ENCODE peak calls at places on chromosomes 5 and 9, in eight cellular contexts. W is choroid plexus epithelial cell, S is BE2C, G is bronchial epithelial cell, V is tibial nerve, K is neural progenitor cell, E is heart left ventricle, M is cardiac fibroblast. U is an unnamed sample.

GRCh38 chr5:15524712-15525111 is 24.7 kb downstream of the FBXL7 start:
- DNase-seq in W (no peak), V (no peak), E (no peak), S (no peak), G (no peak), M (no peak), K (no peak), U (no peak)

GRCh38 chr5:108747111-108748009 is at the start of gene FER:
- DNase-seq in M (peak), W (peak), G (peak), S (no peak), V (no peak), K (peak), E (no peak), U (peak)

GRCh38 chr5:120466337-120467006 is 2.4 kb downstream of the PRR16 start:
- DNase-seq in V (no peak), E (no peak), M (no peak), G (no peak), S (no peak), W (no peak), K (no peak), U (no peak)

GRCh38 chr9:33159058-33159759 is 7.9 kb downstream of the B4GALT1 start:
- DNase-seq in W (peak), M (peak), V (peak), K (no peak), G (peak), S (no peak), E (peak), U (no peak)

GRCh38 chr9:101737705-101738565 is 512 bp downstream of the GRIN3A start:
- DNase-seq in E (no peak), G (no peak), M (peak), W (no peak), S (peak), K (peak), V (no peak), U (no peak)

GRCh38 chr5:36373527-36374086 is 71.9 kb upstream of the RANBP3L start:
- DNase-seq in M (peak), S (no peak), V (peak), E (peak), W (peak), K (no peak), G (peak), U (peak)

GRCh38 chr9:9820411-9820810 is 792.4 kb downstream of the PTPRD start:
- DNase-seq in V (no peak), W (peak), S (no peak), E (no peak), K (no peak), M (no peak), G (no peak), U (peak)

GRCh38 chr9:100505564-100506159 is 32.7 kb downstream of the TMEFF1 start:
- DNase-seq in G (peak), M (peak), S (peak), K (peak), V (no peak), E (peak), W (peak), U (peak)

GRCh38 chr9:127971357-127972315 is 9.2 kb downstream of the EEIG1 start:
- DNase-seq in S (peak), G (no peak), V (no peak), W (peak), E (peak), M (no peak), K (peak), U (no peak)
- H3K4me3 ChIP-seq in S (peak), G (no peak), V (peak), W (no peak), E (no peak), M (no peak), K (no peak), U (no peak)

GRCh38 chr5:136063778-136064465 is 35.1 kb downstream of the TGFBI start:
- DNase-seq in E (no peak), W (no peak), K (no peak), V (no peak), G (no peak), S (no peak), M (no peak), U (no peak)

GRCh38 chr5:136066705-136067271 is 38.0 kb downstream of the TGFBI start:
- DNase-seq in E (peak), M (peak), S (peak), G (peak), W (peak), K (no peak), V (no peak), U (no peak)

GRCh38 chr5:136062563-136063274 is 33.9 kb downstream of the TGFBI start:
- DNase-seq in K (peak), V (no peak), E (no peak), S (peak), W (peak), M (peak), G (peak), U (no peak)

GRCh38 chr5:136065588-136065987 is 36.8 kb downstream of the TGFBI start:
- DNase-seq in G (no peak), E (no peak), K (no peak), M (no peak), W (no peak), S (no peak), V (no peak), U (no peak)

GRCh38 chr5:136064510-136064909 is 35.7 kb downstream of the TGFBI start:
- DNase-seq in G (no peak), V (no peak), S (no peak), M (peak), W (no peak), K (peak), E (no peak), U (no peak)
- TF ChIP-seq CTCF in G (peak), V (no peak), S (peak), M (peak), W (peak), K (peak), E (peak), U (peak)

GRCh38 chr5:57174850-57175525 is 1.1 kb downstream of the GPBP1 start:
- DNase-seq in G (no peak), K (peak), W (no peak), M (no peak), V (no peak), S (no peak), E (no peak), U (no peak)

GRCh38 chr5:57176350-57176857 is 2.5 kb downstream of the GPBP1 start:
- DNase-seq in E (no peak), S (no peak), V (no peak), G (peak), K (no peak), M (peak), W (peak), U (no peak)

GRCh38 chr5:57179262-57179960 is 5.6 kb downstream of the GPBP1 start:
- DNase-seq in K (no peak), E (no peak), W (no peak), V (no peak), M (no peak), S (no peak), G (no peak), U (no peak)

GRCh38 chr5:57175586-57175985 is 1.7 kb downstream of the GPBP1 start:
- DNase-seq in S (no peak), M (no peak), K (peak), V (no peak), W (no peak), G (no peak), E (no peak), U (no peak)

GRCh38 chr5:57177479-57178156 is 3.8 kb downstream of the GPBP1 start:
- DNase-seq in E (no peak), M (no peak), W (no peak), V (no peak), K (no peak), S (no peak), G (no peak), U (no peak)
- H3K4me3 ChIP-seq in E (peak), M (peak), W (peak), V (peak), K (peak), S (peak), G (peak), U (peak)

GRCh38 chr9:112664541-112664940 is 53.4 kb downstream of the INIP start:
- DNase-seq in K (no peak), W (no peak), G (no peak), V (no peak), M (peak), S (no peak), E (no peak), U (no peak)

GRCh38 chr9:112669326-112669725 is 48.6 kb downstream of the INIP start:
- DNase-seq in K (no peak), W (no peak), M (no peak), S (no peak), E (no peak), V (no peak), G (no peak), U (no peak)

GRCh38 chr9:112659906-112660305 is 58.0 kb downstream of the INIP start:
- DNase-seq in G (no peak), W (no peak), V (no peak), E (no peak), K (no peak), S (no peak), M (no peak), U (no peak)

GRCh38 chr9:112663681-112664080 is 54.2 kb downstream of the INIP start:
- DNase-seq in M (no peak), K (no peak), S (no peak), V (no peak), E (no peak), G (no peak), W (no peak), U (no peak)

GRCh38 chr9:112665347-112665746 is 52.6 kb downstream of the INIP start:
- DNase-seq in G (peak), S (no peak), K (no peak), M (peak), E (no peak), W (peak), V (no peak), U (no peak)
- TF ChIP-seq CTCF in G (peak), S (peak), K (peak), M (peak), E (no peak), W (peak), V (no peak), U (peak)

GRCh38 chr9:4667681-4668080 is 1.4 kb upstream of the SPATA6L start:
- DNase-seq in E (no peak), K (no peak), S (no peak), V (no peak), G (no peak), W (no peak), M (no peak), U (no peak)

GRCh38 chr9:4663956-4664355 is 1.9 kb downstream of the PLPP6 start:
- DNase-seq in V (no peak), E (no peak), S (no peak), K (no peak), W (no peak), M (no peak), G (no peak), U (no peak)

GRCh38 chr9:4662989-4663792 is 1.1 kb downstream of the PLPP6 start:
- DNase-seq in V (no peak), G (peak), S (no peak), W (no peak), K (peak), M (no peak), E (peak), U (no peak)

GRCh38 chr9:4666042-4666699 is at the start of gene SPATA6L:
- DNase-seq in M (peak), K (peak), E (peak), S (peak), G (peak), V (peak), W (peak), U (no peak)

DNA sequence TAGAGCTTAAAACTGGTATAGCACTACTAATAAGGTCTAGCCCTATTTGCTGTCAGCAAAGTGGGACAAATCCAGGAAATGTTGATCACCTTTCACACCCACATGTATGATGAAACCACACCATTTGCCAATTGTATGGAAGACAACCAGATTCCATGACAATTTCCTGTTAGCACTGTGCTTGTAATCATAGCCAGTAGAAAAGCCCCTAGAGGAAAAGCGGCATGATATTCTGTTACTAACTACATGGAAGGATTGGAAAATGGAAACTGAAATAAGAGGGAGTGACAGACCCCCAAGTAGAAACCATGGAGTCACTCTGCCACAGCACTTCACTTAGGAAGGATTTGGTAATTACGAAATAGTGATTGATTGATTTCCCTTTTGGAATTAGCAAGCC is 923 bp downstream of the SPATA6L start:
- DNase-seq in G (peak), K (no peak), E (no peak), M (peak), W (peak), V (no peak), S (no peak), U (no peak)
- H3K4me3 ChIP-seq in G (peak), K (no peak), E (no peak), M (no peak), W (no peak), V (no peak), S (no peak), U (peak)

DNA sequence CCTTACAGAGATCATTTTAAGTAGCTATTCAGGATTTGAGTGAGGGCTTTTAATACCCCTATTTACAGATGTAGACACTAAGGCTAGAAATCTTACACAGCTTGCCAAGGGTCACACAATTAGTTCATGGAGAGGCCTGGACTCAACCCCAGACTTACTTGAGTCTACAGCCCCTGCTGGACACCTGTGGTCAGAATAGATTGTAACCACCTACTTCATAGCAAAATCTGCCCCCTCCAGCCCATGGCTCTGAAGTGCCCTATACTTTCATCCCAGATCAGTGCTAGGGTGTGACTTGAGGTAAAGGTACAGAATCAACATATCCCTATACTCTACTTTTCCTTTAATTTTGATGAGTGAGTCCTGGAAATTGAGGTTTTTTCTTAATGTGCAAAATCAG is 291.3 kb downstream of the ADGRV1 start:
- DNase-seq in V (no peak), S (no peak), G (no peak), E (no peak), W (no peak), K (no peak), M (no peak), U (no peak)
- TF ChIP-seq CTCF in V (no peak), S (no peak), G (no peak), E (no peak), W (no peak), K (no peak), M (no peak), U (peak)

DNA sequence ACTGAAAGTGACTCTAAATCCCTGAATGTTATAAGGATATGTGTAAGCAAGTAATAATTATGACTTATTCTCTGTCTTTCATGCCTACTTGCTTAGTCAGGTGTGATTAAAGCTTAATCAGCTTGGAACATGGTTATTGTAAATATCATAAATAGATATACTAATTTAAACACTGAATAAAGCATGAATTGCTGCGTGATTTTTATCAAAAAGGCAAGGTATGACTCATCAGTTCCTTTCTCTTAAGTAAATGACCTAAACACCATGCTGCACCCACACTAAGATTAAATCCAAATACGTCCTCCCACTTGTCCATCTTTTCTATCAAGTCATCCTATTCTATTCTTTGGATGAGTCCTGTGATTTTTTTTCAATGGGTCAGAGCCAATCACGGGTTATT is 124.6 kb upstream of the MTAP start:
- DNase-seq in G (peak), E (no peak), W (peak), K (no peak), M (peak), V (no peak), S (no peak), U (no peak)
- H3K4me3 ChIP-seq in G (peak), E (no peak), W (no peak), K (no peak), M (no peak), V (no peak), S (no peak), U (no peak)

GRCh38 chr5:149223081-149223848 is 48.4 kb upstream of the AFAP1L1 start:
- DNase-seq in G (no peak), E (no peak), V (no peak), M (no peak), S (no peak), W (no peak), K (no peak), U (no peak)

GRCh38 chr5:149224282-149224681 is 47.4 kb upstream of the AFAP1L1 start:
- DNase-seq in M (no peak), G (no peak), E (peak), W (no peak), K (no peak), S (no peak), V (no peak), U (no peak)

GRCh38 chr5:149227168-149227826 is 44.4 kb upstream of the AFAP1L1 start:
- DNase-seq in G (peak), S (no peak), K (no peak), E (no peak), M (peak), W (peak), V (no peak), U (peak)

GRCh38 chr5:149229298-149229937 is 42.2 kb upstream of the AFAP1L1 start:
- DNase-seq in G (no peak), W (no peak), K (no peak), E (no peak), S (no peak), V (no peak), M (no peak), U (no peak)

GRCh38 chr5:149228610-149229297 is 42.9 kb upstream of the AFAP1L1 start:
- DNase-seq in M (peak), G (peak), V (no peak), K (peak), E (peak), S (no peak), W (peak), U (peak)
- TF ChIP-seq CTCF in M (peak), G (peak), V (peak), K (peak), E (peak), S (peak), W (peak), U (peak)

GRCh38 chr9:130965680-130966079 is 26.6 kb upstream of the FIBCD1 start:
- DNase-seq in M (no peak), W (no peak), G (no peak), V (no peak), K (no peak), S (no peak), E (peak), U (no peak)
- H3K4me3 ChIP-seq in M (no peak), W (no peak), G (no peak), V (no peak), K (no peak), S (no peak), E (no peak), U (no peak)